ENCODE peak calls at places on chromosomes 3 and 15, in seven cellular contexts. One of them, this sample, is unnamed.

GRCh38 chr15:90557651-90558084 is 27.9 kb downstream of the CRTC3 start:
- DNase-seq in heart left ventricle: peak
- DNase-seq in uterus: peak
- DNase-seq in Calu3: no peak
- DNase-seq in H4: no peak
- DNase-seq in NCI-H1092: peak
- DNase-seq in nucleus accumbens: peak
- DNase-seq in this sample: no peak

GRCh38 chr3:134360046-134360445 is 14.2 kb downstream of the AMOTL2 start:
- DNase-seq in Calu3: no peak
- DNase-seq in uterus: peak
- DNase-seq in nucleus accumbens: no peak
- DNase-seq in NCI-H1092: no peak
- DNase-seq in H4: no peak
- DNase-seq in heart left ventricle: no peak
- DNase-seq in this sample: no peak

GRCh38 chr15:63013052-63013808 is 29.3 kb upstream of the TPM1 start:
- DNase-seq in uterus: no peak
- DNase-seq in heart left ventricle: no peak
- DNase-seq in Calu3: no peak
- DNase-seq in nucleus accumbens: no peak
- DNase-seq in NCI-H1092: no peak
- DNase-seq in H4: peak
- DNase-seq in this sample: no peak

GRCh38 chr3:134055661-134056060 is 25.9 kb upstream of the SLCO2A1 start:
- DNase-seq in uterus: no peak
- DNase-seq in NCI-H1092: no peak
- DNase-seq in nucleus accumbens: no peak
- DNase-seq in heart left ventricle: no peak
- DNase-seq in H4: no peak
- DNase-seq in Calu3: no peak
- DNase-seq in this sample: no peak

GRCh38 chr3:37204314-37204713 is 29.9 kb upstream of the LRRFIP2 start:
- DNase-seq in heart left ventricle: no peak
- DNase-seq in Calu3: no peak
- DNase-seq in NCI-H1092: no peak
- DNase-seq in H4: no peak
- DNase-seq in uterus: no peak
- DNase-seq in nucleus accumbens: no peak
- DNase-seq in this sample: no peak

GRCh38 chr3:186165331-186165730 is 56.4 kb upstream of the ETV5 start:
- DNase-seq in uterus: no peak
- DNase-seq in Calu3: no peak
- DNase-seq in nucleus accumbens: no peak
- DNase-seq in NCI-H1092: no peak
- DNase-seq in heart left ventricle: no peak
- DNase-seq in H4: no peak
- DNase-seq in this sample: no peak

GRCh38 chr15:68765602-68766368 is 54.9 kb downstream of the ANP32A start:
- DNase-seq in NCI-H1092: no peak
- DNase-seq in H4: no peak
- DNase-seq in Calu3: no peak
- DNase-seq in nucleus accumbens: no peak
- DNase-seq in uterus: no peak
- DNase-seq in heart left ventricle: no peak
- DNase-seq in this sample: no peak

GRCh38 chr15:100186960-100187359 is 154.8 kb downstream of the ADAMTS17 start:
- DNase-seq in H4: no peak
- DNase-seq in nucleus accumbens: no peak
- DNase-seq in NCI-H1092: no peak
- DNase-seq in Calu3: no peak
- DNase-seq in uterus: no peak
- DNase-seq in heart left ventricle: no peak
- DNase-seq in this sample: no peak

GRCh38 chr3:12868039-12869024 is 27.0 kb upstream of the RPL32 start:
- DNase-seq in Calu3: peak
- DNase-seq in H4: peak
- DNase-seq in uterus: peak
- DNase-seq in heart left ventricle: peak
- DNase-seq in nucleus accumbens: peak
- DNase-seq in NCI-H1092: peak
- DNase-seq in this sample: peak

GRCh38 chr3:23114479-23114878 is 88.6 kb upstream of the UBE2E2 start:
- DNase-seq in heart left ventricle: no peak
- DNase-seq in uterus: no peak
- DNase-seq in nucleus accumbens: no peak
- DNase-seq in H4: no peak
- DNase-seq in NCI-H1092: no peak
- DNase-seq in Calu3: no peak
- DNase-seq in this sample: no peak

GRCh38 chr3:192890348-192891335 is 27.0 kb downstream of the MB21D2 start:
- DNase-seq in Calu3: no peak
- DNase-seq in heart left ventricle: no peak
- DNase-seq in uterus: no peak
- DNase-seq in NCI-H1092: no peak
- DNase-seq in nucleus accumbens: no peak
- DNase-seq in H4: peak
- DNase-seq in this sample: no peak

GRCh38 chr3:45105855-45106655 is 40.1 kb downstream of the CDCP1 start:
- DNase-seq in Calu3: no peak
- DNase-seq in NCI-H1092: no peak
- DNase-seq in nucleus accumbens: no peak
- DNase-seq in heart left ventricle: no peak
- DNase-seq in uterus: no peak
- DNase-seq in H4: peak
- DNase-seq in this sample: no peak

GRCh38 chr3:63437858-63438257 is 159.8 kb downstream of the SYNPR start:
- DNase-seq in uterus: no peak
- DNase-seq in heart left ventricle: no peak
- DNase-seq in H4: no peak
- DNase-seq in nucleus accumbens: no peak
- DNase-seq in Calu3: no peak
- DNase-seq in NCI-H1092: no peak
- DNase-seq in this sample: no peak

GRCh38 chr3:123098411-123099330 is 31.8 kb downstream of the PDIA5 start:
- DNase-seq in heart left ventricle: no peak
- DNase-seq in nucleus accumbens: no peak
- DNase-seq in H4: no peak
- DNase-seq in Calu3: no peak
- DNase-seq in NCI-H1092: no peak
- DNase-seq in uterus: no peak
- DNase-seq in this sample: no peak

GRCh38 chr3:190443257-190443656 is 6.4 kb downstream of the TMEM207 start:
- DNase-seq in heart left ventricle: no peak
- DNase-seq in H4: peak
- DNase-seq in uterus: no peak
- DNase-seq in Calu3: peak
- DNase-seq in NCI-H1092: no peak
- DNase-seq in nucleus accumbens: no peak
- DNase-seq in this sample: no peak

GRCh38 chr3:30688776-30689175 is 82.4 kb downstream of the TGFBR2 start:
- DNase-seq in uterus: no peak
- DNase-seq in nucleus accumbens: no peak
- DNase-seq in NCI-H1092: no peak
- DNase-seq in H4: peak
- DNase-seq in Calu3: no peak
- DNase-seq in heart left ventricle: no peak
- DNase-seq in this sample: no peak

GRCh38 chr3:157445897-157446296 is 9.2 kb downstream of the PTX3 start:
- DNase-seq in H4: no peak
- DNase-seq in nucleus accumbens: no peak
- DNase-seq in heart left ventricle: no peak
- DNase-seq in NCI-H1092: no peak
- DNase-seq in Calu3: no peak
- DNase-seq in uterus: no peak
- DNase-seq in this sample: no peak

GRCh38 chr3:143035466-143036214 is 34.3 kb downstream of the U2SURP start:
- DNase-seq in Calu3: no peak
- DNase-seq in nucleus accumbens: no peak
- DNase-seq in heart left ventricle: no peak
- DNase-seq in H4: no peak
- DNase-seq in NCI-H1092: no peak
- DNase-seq in uterus: no peak
- DNase-seq in this sample: no peak